ENCODE peak calls at places on chromosomes 1 and 21, in seven cellular contexts. G is ovary, T is uterus, R is tibial nerve, O is suprapubic skin, W is transverse colon, E is heart left ventricle. F is an unnamed sample.

GRCh38 chr1:107547363-107548155 is 406.7 kb downstream of the NTNG1 start:
- DNase-seq in G (no peak), T (no peak), R (no peak), O (no peak), W (no peak), E (no peak), F (no peak)

GRCh38 chr1:228007054-228007800 is 429 bp downstream of the WNT3A start:
- DNase-seq in G (no peak), T (peak; percentile 9), R (no peak), O (peak; percentile 64), W (no peak), E (no peak), F (no peak)

GRCh38 chr1:60960846-60961542 is 121.4 kb upstream of the NFIA start:
- DNase-seq in G (no peak), T (no peak), R (no peak), O (no peak), W (no peak), E (no peak), F (no peak)

GRCh38 chr1:228009828-228010775 is 3.3 kb downstream of the WNT3A start:
- DNase-seq in G (no peak), T (peak; percentile 6), R (no peak), O (peak; percentile 72), W (no peak), E (no peak), F (no peak)

GRCh38 chr1:48206371-48206770 is 16.1 kb upstream of the SLC5A9 start:
- DNase-seq in G (no peak), T (no peak), R (no peak), O (no peak), W (no peak), E (no peak), F (no peak)

GRCh38 chr1:76547916-76548315 is 319.4 kb upstream of the ST6GALNAC5 start:
- DNase-seq in G (no peak), T (no peak), R (no peak), O (no peak), W (peak; percentile 22), E (no peak), F (no peak)

GRCh38 chr1:112954945-112955677 is 885 bp downstream of the SLC16A1 start:
- DNase-seq in G (peak; percentile 54), T (peak; percentile 47), R (peak; percentile 7), O (no peak), W (peak; percentile 60), E (peak; percentile 77), F (peak; percentile 20)

GRCh38 chr21:45523411-45524101 is 18.7 kb downstream of the SLC19A1 start:
- DNase-seq in G (peak; percentile 40), T (no peak), R (no peak), O (peak; percentile 54), W (peak; percentile 6), E (peak; percentile 56), F (no peak)

GRCh38 chr1:186683637-186684410 is 3.6 kb upstream of the PTGS2 start:
- DNase-seq in G (no peak), T (no peak), R (no peak), O (no peak), W (no peak), E (no peak), F (no peak)

GRCh38 chr1:186681136-186681535 is 913 bp upstream of the PTGS2 start:
- DNase-seq in G (no peak), T (no peak), R (no peak), O (no peak), W (no peak), E (no peak), F (no peak)

GRCh38 chr1:186681806-186682205 is 1.6 kb upstream of the PTGS2 start:
- DNase-seq in G (no peak), T (no peak), R (no peak), O (no peak), W (no peak), E (no peak), F (no peak)

GRCh38 chr1:186682721-186683120 is 2.5 kb upstream of the PTGS2 start:
- DNase-seq in G (no peak), T (no peak), R (no peak), O (no peak), W (no peak), E (no peak), F (no peak)

DNA sequence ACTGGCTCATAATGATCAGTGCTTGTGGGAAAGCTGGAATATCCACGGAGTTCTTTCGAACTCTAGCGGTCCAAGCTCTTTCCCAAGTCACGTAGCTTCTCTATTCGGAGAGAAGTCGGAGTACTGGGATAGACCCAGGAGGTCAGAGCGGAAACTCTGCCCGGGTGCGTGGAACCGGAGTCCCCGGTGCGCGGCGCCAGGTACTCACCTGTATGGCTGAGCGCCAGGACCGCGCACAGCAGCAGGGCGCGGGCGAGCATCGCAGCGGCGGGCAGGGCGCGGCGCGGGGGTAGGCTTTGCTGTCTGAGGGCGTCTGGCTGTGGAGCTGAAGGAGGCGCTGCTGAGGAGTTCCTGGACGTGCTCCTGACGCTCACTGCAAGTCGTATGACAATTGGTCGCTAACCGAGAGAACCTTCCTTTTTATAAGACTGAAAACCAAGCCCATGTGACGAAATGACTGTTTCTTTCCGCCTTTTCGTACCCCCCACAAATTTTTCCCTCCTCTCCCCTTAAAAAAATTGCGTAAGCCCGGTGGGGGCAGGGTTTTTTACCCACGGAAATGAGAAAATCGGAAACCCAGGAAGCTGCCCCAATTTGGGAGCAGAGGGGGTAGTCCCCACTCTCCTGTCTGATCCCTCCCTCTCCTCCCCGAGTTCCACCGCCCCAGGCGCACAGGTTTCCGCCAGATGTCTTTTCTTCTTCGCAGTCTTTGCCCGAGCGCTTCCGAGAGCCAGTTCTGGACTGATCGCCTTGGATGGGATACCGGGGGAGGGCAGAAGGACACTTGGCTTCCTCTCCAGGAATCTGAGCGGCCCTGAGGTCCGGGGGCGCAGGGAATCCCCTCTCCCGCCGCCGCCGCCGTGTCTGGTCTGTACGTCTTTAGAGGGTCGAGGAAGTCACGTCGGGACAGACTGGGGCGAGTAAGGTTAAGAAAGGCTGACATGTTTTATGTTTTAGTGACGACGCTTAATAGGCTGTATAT is at the start of gene PTGS2:
- DNase-seq in G (peak; percentile 72), T (peak; percentile 74), R (peak; percentile 70), O (peak; percentile 87), W (peak; percentile 71), E (peak; percentile 82), F (peak; percentile 74)
- TF ChIP-seq POLR2A in G (peak; percentile 53), T (peak; percentile 71), R (peak; percentile 35), O (peak; percentile 70), W (peak; percentile 68), E (no peak), F (peak; percentile 86)

GRCh38 chr21:33909756-33910155 is 5.8 kb downstream of the ATP5PO start:
- DNase-seq in G (no peak), T (no peak), R (no peak), O (no peak), W (no peak), E (no peak), F (no peak)

GRCh38 chr21:33914188-33914587 is 1.4 kb downstream of the ATP5PO start:
- DNase-seq in G (no peak), T (no peak), R (no peak), O (no peak), W (no peak), E (no peak), F (no peak)

GRCh38 chr21:33916200-33916567 is 580 bp upstream of the ATP5PO start:
- DNase-seq in G (no peak), T (no peak), R (no peak), O (no peak), W (no peak), E (no peak), F (no peak)

GRCh38 chr21:33917421-33917820 is 1.8 kb upstream of the ATP5PO start:
- DNase-seq in G (no peak), T (no peak), R (no peak), O (no peak), W (no peak), E (no peak), F (no peak)

DNA sequence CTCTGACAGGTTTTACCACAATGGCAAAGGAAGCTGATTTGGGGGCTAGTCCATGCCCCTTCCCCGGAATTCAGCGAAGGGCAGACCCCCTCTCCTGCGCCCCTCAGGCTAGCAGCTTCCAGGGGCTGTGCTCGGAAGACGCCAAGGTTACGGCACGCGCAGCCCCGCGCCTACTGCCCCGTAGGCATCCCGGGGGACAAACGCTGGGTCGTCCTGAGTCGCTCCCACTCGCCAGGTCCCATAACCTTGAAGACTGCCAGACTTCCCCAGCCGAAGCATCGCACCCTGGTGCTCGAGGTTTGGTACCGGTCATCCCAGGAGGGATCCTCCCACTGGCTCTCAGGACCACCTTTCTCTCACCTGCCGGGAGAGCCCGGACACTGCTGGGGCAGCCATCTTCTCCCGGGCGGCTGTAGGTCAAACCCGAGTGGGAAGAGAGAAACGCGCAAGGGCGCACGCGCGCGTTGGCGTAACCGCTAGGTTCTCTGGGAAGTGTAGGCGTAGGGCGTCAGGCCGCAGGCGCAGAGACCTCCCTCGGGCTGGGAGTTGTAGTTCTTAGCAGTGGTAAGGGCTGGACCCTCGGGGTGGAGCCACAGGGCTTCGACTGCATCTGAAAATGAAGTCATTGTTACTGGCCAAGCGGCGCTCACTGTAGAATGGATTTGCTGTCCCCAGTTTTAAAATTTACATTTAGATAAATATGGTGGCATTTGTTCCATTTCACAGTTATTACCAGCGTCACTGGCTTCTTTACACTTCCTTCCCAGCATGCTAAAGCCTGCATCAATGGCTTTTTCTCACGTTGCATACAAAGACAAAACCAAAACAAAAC is at the start of gene ATP5PO:
- DNase-seq in G (peak; percentile 98), T (peak; percentile 97), R (peak; percentile 90), O (peak; percentile 98), W (peak; percentile 98), E (peak; percentile 99), F (peak; percentile 95)
- TF ChIP-seq POLR2A in G (peak; percentile 61), T (peak; percentile 74), R (peak; percentile 53), O (peak; percentile 83), W (peak; percentile 94), E (peak; percentile 44), F (peak; percentile 91)

GRCh38 chr1:2206813-2207488 is 12.4 kb upstream of the FAAP20 start:
- DNase-seq in G (peak; percentile 46), T (peak; percentile 60), R (no peak), O (no peak), W (no peak), E (no peak), F (no peak)

GRCh38 chr1:2203671-2204383 is 9.3 kb upstream of the FAAP20 start:
- DNase-seq in G (peak; percentile 67), T (peak; percentile 60), R (no peak), O (no peak), W (peak; percentile 14), E (peak; percentile 76), F (no peak)

GRCh38 chr1:2202843-2203601 is 8.4 kb upstream of the FAAP20 start:
- DNase-seq in G (peak; percentile 58), T (no peak), R (no peak), O (no peak), W (no peak), E (peak; percentile 63), F (no peak)

GRCh38 chr1:2205191-2205952 is 10.8 kb upstream of the FAAP20 start:
- DNase-seq in G (peak; percentile 98), T (peak; percentile 98), R (peak; percentile 96), O (peak; percentile 99), W (peak; percentile 98), E (peak; percentile 99), F (peak; percentile 98)

GRCh38 chr1:2204384-2205190 is 10.0 kb upstream of the FAAP20 start:
- DNase-seq in G (peak; percentile 90), T (peak; percentile 86), R (peak; percentile 55), O (peak; percentile 92), W (peak; percentile 57), E (peak; percentile 93), F (no peak)
- TF ChIP-seq POLR2A in G (peak; percentile 53), T (peak; percentile 67), R (peak; percentile 19), O (no peak), W (peak; percentile 38), E (no peak), F (peak; percentile 59)

DNA sequence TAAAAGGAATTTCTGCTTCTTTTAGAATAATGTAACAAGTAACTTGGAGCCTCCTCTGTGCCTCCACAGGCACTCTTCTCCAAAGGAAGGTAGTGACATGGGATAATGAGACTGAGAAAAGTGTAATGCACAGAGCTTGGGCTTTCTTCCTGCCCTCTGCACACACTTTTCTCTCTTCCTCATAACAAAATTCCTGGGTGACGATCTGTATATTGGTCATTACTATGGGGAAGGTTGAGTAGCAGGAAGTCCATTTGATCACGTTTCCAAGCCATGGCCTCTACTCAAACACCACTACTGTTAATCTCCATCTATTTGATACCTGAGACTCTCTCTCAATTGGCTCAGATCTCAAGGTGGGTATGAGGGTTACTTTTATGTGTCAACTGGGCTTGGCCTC is 113.9 kb downstream of the GRIK1 start:
- DNase-seq in G (no peak), T (no peak), R (no peak), O (no peak), W (no peak), E (no peak), F (no peak)
- TF ChIP-seq POLR2A in G (no peak), T (no peak), R (no peak), O (no peak), W (no peak), E (no peak), F (no peak)